ENCODE peak calls at places on chromosomes 16 and 17, in four cellular contexts. R, I, L and B are unnamed samples.

GRCh38 chr17:72850410-72850809 is 242.1 kb downstream of the SLC39A11 start:
- DNase-seq in R (no peak), I (peak), L (peak), B (no peak)

GRCh38 chr16:28183441-28183840 is 28.3 kb downstream of the XPO6 start:
- DNase-seq in R (no peak), I (no peak), L (no peak), B (no peak)

GRCh38 chr16:57967916-57968315 is 3.0 kb downstream of the CNGB1 start:
- DNase-seq in R (no peak), I (no peak), L (no peak), B (no peak)

GRCh38 chr17:63707151-63707550 is 7.2 kb upstream of the LIMD2 start:
- DNase-seq in R (no peak), I (no peak), L (no peak), B (no peak)

GRCh38 chr16:305916-306315 is 23.0 kb downstream of the PDIA2 start:
- DNase-seq in R (no peak), I (no peak), L (no peak), B (no peak)

GRCh38 chr17:28900986-28901726 is 1.7 kb downstream of the DHRS13 start:
- DNase-seq in R (no peak), I (no peak), L (no peak), B (peak)

GRCh38 chr17:49063652-49064051 is 66.5 kb downstream of the IGF2BP1 start:
- DNase-seq in R (no peak), I (no peak), L (peak), B (no peak)

GRCh38 chr17:74478369-74479100 is 12.1 kb downstream of the CD300A start:
- DNase-seq in R (no peak), I (no peak), L (no peak), B (peak)

GRCh38 chr17:72343911-72344310 is 223.1 kb downstream of the SOX9 start:
- DNase-seq in R (no peak), I (no peak), L (no peak), B (no peak)

GRCh38 chr16:11497851-11498289 is 88.8 kb downstream of the LITAF start:
- DNase-seq in R (peak), I (peak), L (peak), B (no peak)

GRCh38 chr16:67278773-67279295 is 498 bp upstream of the PLEKHG4 start:
- DNase-seq in R (no peak), I (no peak), L (no peak), B (peak)

GRCh38 chr17:34499576-34499975 is 79.8 kb upstream of the TMEM132E start:
- DNase-seq in R (no peak), I (peak), L (peak), B (peak)

GRCh38 chr16:51938861-51939260 is 608.1 kb downstream of the TOX3 start:
- DNase-seq in R (no peak), I (peak), L (no peak), B (no peak)

GRCh38 chr17:19569785-19570496 is 36.3 kb downstream of the SLC47A1 start:
- DNase-seq in R (no peak), I (no peak), L (no peak), B (no peak)

DNA sequence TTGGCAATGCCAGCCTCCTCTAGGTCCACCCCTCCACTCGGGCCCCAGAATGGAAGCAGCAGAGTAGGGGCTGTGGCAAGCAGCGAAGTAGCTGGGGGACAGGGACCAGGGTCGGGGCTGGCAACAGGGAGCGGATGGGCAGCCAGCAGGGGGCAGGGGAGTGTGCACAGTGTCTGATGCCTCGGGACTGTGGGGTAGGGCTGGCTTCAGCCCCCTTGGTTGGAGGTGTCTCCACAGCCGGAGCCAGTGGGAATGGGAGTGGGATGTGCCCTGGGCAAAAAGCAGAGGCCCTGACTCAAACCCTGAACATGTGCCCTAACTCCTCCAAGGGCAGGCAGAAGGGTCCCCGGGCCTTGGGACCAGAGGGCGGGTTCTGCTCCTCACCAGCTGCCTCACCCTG is 18.5 kb upstream of the ARHGAP27 start:
- DNase-seq in R (no peak), I (no peak), L (no peak), B (no peak)
- TF ChIP-seq CTCF in R (no peak), I (no peak), L (no peak), B (no peak)

GRCh38 chr16:85984947-85985451 is 86.0 kb downstream of the IRF8 start:
- DNase-seq in R (no peak), I (no peak), L (no peak), B (no peak)

GRCh38 chr16:85987750-85988078 is 88.8 kb downstream of the IRF8 start:
- DNase-seq in R (no peak), I (no peak), L (no peak), B (no peak)

GRCh38 chr16:85988306-85988705 is 89.3 kb downstream of the IRF8 start:
- DNase-seq in R (no peak), I (no peak), L (no peak), B (no peak)

GRCh38 chr16:85988723-85989313 is 89.9 kb downstream of the IRF8 start:
- DNase-seq in R (no peak), I (no peak), L (no peak), B (peak)

GRCh38 chr16:85986931-85987749 is 88.2 kb downstream of the IRF8 start:
- DNase-seq in R (no peak), I (no peak), L (no peak), B (peak)
- TF ChIP-seq CTCF in R (peak), I (peak), L (peak), B (no peak)

DNA sequence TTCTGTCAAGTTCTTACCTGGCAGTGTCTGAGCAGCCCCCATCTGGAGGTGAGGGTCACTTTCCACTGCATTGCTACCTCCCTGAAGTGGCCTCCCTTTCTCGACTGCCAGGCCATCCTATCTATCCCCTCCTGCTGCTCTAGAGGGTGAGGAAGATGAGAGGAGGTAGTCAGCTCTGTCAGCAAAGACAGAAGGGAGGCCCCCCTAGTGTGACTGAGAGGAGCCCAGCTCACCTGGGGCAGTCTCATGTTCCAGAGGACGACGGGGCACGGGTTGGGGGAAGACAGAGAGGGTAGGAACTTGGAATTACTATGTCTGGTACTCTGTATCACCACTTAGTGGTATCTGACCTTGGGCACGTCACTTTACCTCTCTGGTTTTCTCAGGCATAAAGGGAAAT is 22.0 kb downstream of the MYO19 start:
- DNase-seq in R (no peak), I (no peak), L (no peak), B (no peak)
- TF ChIP-seq CTCF in R (no peak), I (no peak), L (no peak), B (no peak)

GRCh38 chr16:85550422-85551318 is 62.5 kb upstream of the GSE1 start:
- DNase-seq in R (no peak), I (no peak), L (no peak), B (no peak)
- TF ChIP-seq CTCF in R (no peak), I (no peak), L (peak), B (no peak)

DNA sequence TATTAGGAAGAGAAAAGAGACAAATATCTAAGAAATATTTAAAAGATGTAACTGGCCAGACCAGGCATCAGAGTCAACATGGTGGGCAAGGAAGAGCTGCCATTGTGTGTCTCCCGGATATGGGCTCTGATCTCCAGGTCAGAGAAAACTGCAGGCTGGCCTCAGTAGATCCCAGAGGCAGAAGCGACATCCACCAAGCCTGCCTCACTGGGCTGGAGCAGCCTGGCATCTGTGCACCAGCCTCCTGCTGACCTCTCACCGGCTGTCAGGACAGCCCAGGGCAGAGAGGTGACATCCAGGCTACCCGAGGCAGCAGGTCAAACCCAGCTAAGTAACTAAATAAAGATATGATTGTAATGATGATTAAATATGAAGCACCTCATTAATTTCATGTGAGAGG is 162.8 kb upstream of the TNRC6C start:
- DNase-seq in R (no peak), I (no peak), L (no peak), B (no peak)
- TF ChIP-seq CTCF in R (no peak), I (no peak), L (no peak), B (no peak)